ENCODE peak calls at places on chromosome 1, in seven cellular contexts. One of them, this sample, is unnamed.

GRCh38 chr1:225851810-225852209 is 30.4 kb downstream of the TMEM63A start:
- DNase-seq in mammary epithelial cell: no peak
- DNase-seq in fibroblast of mammary gland: no peak
- DNase-seq in lower leg skin: no peak
- DNase-seq in CD8-positive, alpha-beta T cell: no peak
- DNase-seq in OCI-LY7: peak
- DNase-seq in upper lobe of left lung: no peak
- DNase-seq in this sample: no peak

GRCh38 chr1:179938752-179939151 is 15.9 kb upstream of the CEP350 start:
- DNase-seq in mammary epithelial cell: no peak
- DNase-seq in fibroblast of mammary gland: peak
- DNase-seq in lower leg skin: no peak
- DNase-seq in CD8-positive, alpha-beta T cell: no peak
- DNase-seq in OCI-LY7: no peak
- DNase-seq in upper lobe of left lung: no peak
- DNase-seq in this sample: peak

GRCh38 chr1:200740291-200741212 is 1.9 kb downstream of the CAMSAP2 start:
- DNase-seq in mammary epithelial cell: no peak
- DNase-seq in fibroblast of mammary gland: no peak
- DNase-seq in lower leg skin: no peak
- DNase-seq in CD8-positive, alpha-beta T cell: no peak
- DNase-seq in OCI-LY7: peak
- DNase-seq in upper lobe of left lung: no peak
- DNase-seq in this sample: no peak

GRCh38 chr1:245512181-245512888 is 357.6 kb downstream of the KIF26B start:
- DNase-seq in mammary epithelial cell: no peak
- DNase-seq in fibroblast of mammary gland: peak
- DNase-seq in lower leg skin: no peak
- DNase-seq in CD8-positive, alpha-beta T cell: no peak
- DNase-seq in OCI-LY7: no peak
- DNase-seq in upper lobe of left lung: no peak
- DNase-seq in this sample: peak

GRCh38 chr1:70084314-70084915 is 121.0 kb downstream of the LRRC40 start:
- DNase-seq in mammary epithelial cell: peak
- DNase-seq in fibroblast of mammary gland: peak
- DNase-seq in lower leg skin: no peak
- DNase-seq in CD8-positive, alpha-beta T cell: no peak
- DNase-seq in OCI-LY7: no peak
- DNase-seq in upper lobe of left lung: no peak
- DNase-seq in this sample: peak

GRCh38 chr1:68128157-68128556 is 77.7 kb upstream of the DIRAS3 start:
- DNase-seq in mammary epithelial cell: peak
- DNase-seq in fibroblast of mammary gland: peak
- DNase-seq in lower leg skin: no peak
- DNase-seq in CD8-positive, alpha-beta T cell: no peak
- DNase-seq in OCI-LY7: no peak
- DNase-seq in upper lobe of left lung: no peak
- DNase-seq in this sample: peak

GRCh38 chr1:155219592-155220031 is 11.1 kb downstream of the MTX1 start:
- DNase-seq in mammary epithelial cell: no peak
- DNase-seq in fibroblast of mammary gland: no peak
- DNase-seq in lower leg skin: no peak
- DNase-seq in CD8-positive, alpha-beta T cell: no peak
- DNase-seq in OCI-LY7: peak
- DNase-seq in upper lobe of left lung: peak
- DNase-seq in this sample: peak

GRCh38 chr1:226349801-226350503 is 41.0 kb upstream of the LIN9 start:
- DNase-seq in mammary epithelial cell: no peak
- DNase-seq in fibroblast of mammary gland: no peak
- DNase-seq in lower leg skin: no peak
- DNase-seq in CD8-positive, alpha-beta T cell: no peak
- DNase-seq in OCI-LY7: peak
- DNase-seq in upper lobe of left lung: no peak
- DNase-seq in this sample: no peak

GRCh38 chr1:211182746-211183145 is 48.8 kb upstream of the KCNH1 start:
- DNase-seq in mammary epithelial cell: peak
- DNase-seq in fibroblast of mammary gland: no peak
- DNase-seq in lower leg skin: no peak
- DNase-seq in CD8-positive, alpha-beta T cell: no peak
- DNase-seq in OCI-LY7: no peak
- DNase-seq in upper lobe of left lung: no peak
- DNase-seq in this sample: no peak

GRCh38 chr1:240109920-240110685 is 18.4 kb downstream of the FMN2 start:
- DNase-seq in mammary epithelial cell: no peak
- DNase-seq in fibroblast of mammary gland: no peak
- DNase-seq in lower leg skin: no peak
- DNase-seq in CD8-positive, alpha-beta T cell: no peak
- DNase-seq in OCI-LY7: no peak
- DNase-seq in upper lobe of left lung: no peak
- DNase-seq in this sample: peak

GRCh38 chr1:169451425-169451824 is 24.2 kb upstream of the CCDC181 start:
- DNase-seq in mammary epithelial cell: no peak
- DNase-seq in fibroblast of mammary gland: no peak
- DNase-seq in lower leg skin: no peak
- DNase-seq in CD8-positive, alpha-beta T cell: no peak
- DNase-seq in OCI-LY7: no peak
- DNase-seq in upper lobe of left lung: no peak
- DNase-seq in this sample: no peak

GRCh38 chr1:185732941-185733340 is 1.2 kb upstream of the HMCN1 start:
- DNase-seq in mammary epithelial cell: no peak
- DNase-seq in fibroblast of mammary gland: no peak
- DNase-seq in lower leg skin: no peak
- DNase-seq in CD8-positive, alpha-beta T cell: no peak
- DNase-seq in OCI-LY7: no peak
- DNase-seq in upper lobe of left lung: no peak
- DNase-seq in this sample: no peak

GRCh38 chr1:162213281-162213909 is 143.9 kb downstream of the NOS1AP start:
- DNase-seq in mammary epithelial cell: peak
- DNase-seq in fibroblast of mammary gland: peak
- DNase-seq in lower leg skin: peak
- DNase-seq in CD8-positive, alpha-beta T cell: no peak
- DNase-seq in OCI-LY7: no peak
- DNase-seq in upper lobe of left lung: peak
- DNase-seq in this sample: peak

GRCh38 chr1:27538793-27539192 is 48.8 kb upstream of the WASF2 start:
- DNase-seq in mammary epithelial cell: peak
- DNase-seq in fibroblast of mammary gland: peak
- DNase-seq in lower leg skin: no peak
- DNase-seq in CD8-positive, alpha-beta T cell: no peak
- DNase-seq in OCI-LY7: no peak
- DNase-seq in upper lobe of left lung: no peak
- DNase-seq in this sample: peak

GRCh38 chr1:172338295-172338735 is 82.2 kb upstream of the C1orf105 start:
- DNase-seq in mammary epithelial cell: no peak
- DNase-seq in fibroblast of mammary gland: no peak
- DNase-seq in lower leg skin: no peak
- DNase-seq in CD8-positive, alpha-beta T cell: no peak
- DNase-seq in OCI-LY7: no peak
- DNase-seq in upper lobe of left lung: no peak
- DNase-seq in this sample: no peak

GRCh38 chr1:32991386-32991785 is 26.8 kb upstream of the RNF19B start:
- DNase-seq in mammary epithelial cell: peak
- DNase-seq in fibroblast of mammary gland: no peak
- DNase-seq in lower leg skin: no peak
- DNase-seq in CD8-positive, alpha-beta T cell: no peak
- DNase-seq in OCI-LY7: no peak
- DNase-seq in upper lobe of left lung: no peak
- DNase-seq in this sample: no peak

GRCh38 chr1:38013027-38013588 is 574 bp downstream of the UTP11 start:
- DNase-seq in mammary epithelial cell: peak
- DNase-seq in fibroblast of mammary gland: peak
- DNase-seq in lower leg skin: no peak
- DNase-seq in CD8-positive, alpha-beta T cell: no peak
- DNase-seq in OCI-LY7: no peak
- DNase-seq in upper lobe of left lung: peak
- DNase-seq in this sample: peak

GRCh38 chr1:86993269-86993985 is 79.0 kb downstream of the HS2ST1 start:
- DNase-seq in mammary epithelial cell: no peak
- DNase-seq in fibroblast of mammary gland: no peak
- DNase-seq in lower leg skin: no peak
- DNase-seq in CD8-positive, alpha-beta T cell: no peak
- DNase-seq in OCI-LY7: no peak
- DNase-seq in upper lobe of left lung: no peak
- DNase-seq in this sample: no peak

GRCh38 chr1:55018395-55018794 is 19.7 kb downstream of the BSND start:
- DNase-seq in mammary epithelial cell: no peak
- DNase-seq in fibroblast of mammary gland: no peak
- DNase-seq in lower leg skin: no peak
- DNase-seq in CD8-positive, alpha-beta T cell: no peak
- DNase-seq in OCI-LY7: no peak
- DNase-seq in upper lobe of left lung: no peak
- DNase-seq in this sample: no peak

DNA sequence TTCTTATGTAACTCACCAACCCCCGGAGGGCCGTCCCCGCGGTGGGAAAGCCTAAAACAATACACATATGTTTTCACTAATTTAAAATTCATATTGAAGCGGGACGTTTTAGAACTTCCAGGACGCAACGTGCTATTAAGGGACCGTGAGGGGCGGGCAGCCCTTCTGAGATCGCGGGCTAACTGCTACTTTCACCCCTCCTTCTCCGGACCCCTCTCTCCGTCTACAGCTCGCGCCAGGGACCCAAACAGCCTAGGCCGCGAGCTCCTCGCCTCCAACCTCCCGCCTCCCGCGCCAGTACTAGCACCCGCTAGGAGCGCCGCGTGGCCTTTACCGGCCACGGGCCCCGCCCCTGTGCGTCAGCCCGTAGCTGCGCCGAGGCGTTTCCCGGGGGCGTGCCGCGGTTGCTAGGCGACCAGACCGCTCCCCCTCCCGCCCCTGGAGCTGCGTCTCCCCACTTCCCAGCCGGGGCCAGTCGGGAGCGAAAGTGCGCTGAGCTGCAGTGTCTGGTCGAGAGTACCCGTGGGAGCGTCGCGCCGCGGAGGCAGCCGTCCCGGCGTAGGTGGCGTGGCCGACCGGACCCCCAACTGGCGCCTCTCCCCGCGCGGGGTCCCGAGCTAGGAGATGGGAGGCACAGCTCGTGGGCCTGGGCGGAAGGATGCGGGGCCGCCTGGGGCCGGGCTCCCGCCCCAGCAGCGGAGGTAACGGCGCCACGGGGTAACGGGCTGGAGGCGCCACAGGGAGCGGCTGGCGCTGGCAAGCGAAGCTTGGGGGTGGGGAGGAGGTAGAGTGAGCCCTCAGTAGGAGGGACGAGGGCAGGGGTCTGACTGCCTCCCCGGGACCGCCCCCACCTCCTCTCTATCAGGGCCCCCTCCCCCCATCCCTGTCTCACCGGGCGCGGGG is at the start of gene DYRK3:
- DNase-seq in mammary epithelial cell: peak
- DNase-seq in fibroblast of mammary gland: peak
- DNase-seq in lower leg skin: peak
- DNase-seq in CD8-positive, alpha-beta T cell: peak
- DNase-seq in OCI-LY7: peak
- DNase-seq in upper lobe of left lung: peak
- DNase-seq in this sample: peak
- TF ChIP-seq CTCF in mammary epithelial cell: no peak
- TF ChIP-seq CTCF in fibroblast of mammary gland: no peak
- TF ChIP-seq CTCF in lower leg skin: no peak
- TF ChIP-seq CTCF in CD8-positive, alpha-beta T cell: no peak
- TF ChIP-seq CTCF in OCI-LY7: no peak
- TF ChIP-seq CTCF in upper lobe of left lung: peak
- TF ChIP-seq CTCF in this sample: peak

GRCh38 chr1:90768098-90768497 is 51.0 kb upstream of the BARHL2 start:
- DNase-seq in mammary epithelial cell: no peak
- DNase-seq in fibroblast of mammary gland: no peak
- DNase-seq in lower leg skin: no peak
- DNase-seq in CD8-positive, alpha-beta T cell: no peak
- DNase-seq in OCI-LY7: no peak
- DNase-seq in upper lobe of left lung: no peak
- DNase-seq in this sample: no peak
- H3K4me3 ChIP-seq in mammary epithelial cell: no peak
- H3K4me3 ChIP-seq in fibroblast of mammary gland: no peak
- H3K4me3 ChIP-seq in lower leg skin: no peak
- H3K4me3 ChIP-seq in CD8-positive, alpha-beta T cell: no peak
- H3K4me3 ChIP-seq in OCI-LY7: no peak
- H3K4me3 ChIP-seq in upper lobe of left lung: no peak
- H3K4me3 ChIP-seq in this sample: no peak

GRCh38 chr1:212432706-212433576 is at the start of gene NENF:
- DNase-seq in mammary epithelial cell: peak
- DNase-seq in fibroblast of mammary gland: peak
- DNase-seq in lower leg skin: peak
- DNase-seq in CD8-positive, alpha-beta T cell: peak
- DNase-seq in OCI-LY7: peak
- DNase-seq in upper lobe of left lung: peak
- DNase-seq in this sample: peak
- TF ChIP-seq CTCF in mammary epithelial cell: no peak
- TF ChIP-seq CTCF in fibroblast of mammary gland: no peak
- TF ChIP-seq CTCF in lower leg skin: no peak
- TF ChIP-seq CTCF in CD8-positive, alpha-beta T cell: no peak
- TF ChIP-seq CTCF in OCI-LY7: no peak
- TF ChIP-seq CTCF in upper lobe of left lung: peak
- TF ChIP-seq CTCF in this sample: no peak

GRCh38 chr1:4656533-4657140 is 2.2 kb downstream of the AJAP1 start:
- DNase-seq in mammary epithelial cell: no peak
- DNase-seq in fibroblast of mammary gland: no peak
- DNase-seq in lower leg skin: no peak
- DNase-seq in CD8-positive, alpha-beta T cell: no peak
- DNase-seq in OCI-LY7: no peak
- DNase-seq in upper lobe of left lung: no peak
- DNase-seq in this sample: no peak
- H3K4me3 ChIP-seq in mammary epithelial cell: peak
- H3K4me3 ChIP-seq in fibroblast of mammary gland: peak
- H3K4me3 ChIP-seq in lower leg skin: no peak
- H3K4me3 ChIP-seq in CD8-positive, alpha-beta T cell: no peak
- H3K4me3 ChIP-seq in OCI-LY7: no peak
- H3K4me3 ChIP-seq in upper lobe of left lung: no peak
- H3K4me3 ChIP-seq in this sample: no peak

This sample was measured in fibroblast of the aortic adventitia.